ENCODE peak calls at places on chromosomes 13 and 19, in six cellular contexts. H is mucosa of descending colon, V is GM23248, E is fibroblast of lung, I is SK-N-MC, T is left ventricle myocardium inferior. K is an unnamed sample. For H3K36me3, the result is how much of the 10 kb centered on the place peaks cover.

GRCh38 chr13:71789952-71790351 is 77.1 kb downstream of the DACH1 start:
- DNase-seq in E (no peak), T (no peak), V (no peak), I (no peak), H (no peak), K (no peak)

GRCh38 chr13:34913040-34913439 is 29.0 kb upstream of the NBEA start:
- DNase-seq in V (peak), I (no peak), T (no peak), H (no peak), E (peak), K (no peak)

GRCh38 chr19:34319785-34320184 is 45.2 kb upstream of the GPI start:
- DNase-seq in H (no peak), V (no peak), T (no peak), E (peak), I (no peak), K (no peak)

GRCh38 chr19:55276720-55277430 is 3.0 kb downstream of the HSPBP1 start:
- DNase-seq in H (no peak), I (no peak), E (no peak), V (no peak), T (no peak), K (no peak)

GRCh38 chr19:17686592-17687042 is 1.5 kb downstream of the UNC13A start:
- DNase-seq in H (no peak), T (peak), V (peak), I (no peak), E (peak), K (no peak)

GRCh38 chr19:46115396-46116109 is 8.9 kb downstream of the IGFL3 start:
- DNase-seq in V (peak), E (peak), I (no peak), H (no peak), T (no peak), K (no peak)

GRCh38 chr13:38763446-38764381 is 76.8 kb downstream of the FREM2 start:
- DNase-seq in T (no peak), H (no peak), E (peak), V (peak), I (peak), K (no peak)

GRCh38 chr13:80469841-80470378 is 129.0 kb upstream of the SPRY2 start:
- DNase-seq in H (peak), I (no peak), V (peak), E (peak), T (peak), K (peak)

GRCh38 chr13:77176350-77176749 is 149.4 kb upstream of the FBXL3 start:
- DNase-seq in I (no peak), E (peak), T (no peak), V (peak), H (no peak), K (no peak)

GRCh38 chr13:95671597-95671996 is 5.3 kb upstream of the DNAJC3 start:
- DNase-seq in E (no peak), H (no peak), I (no peak), T (no peak), V (no peak), K (peak)

GRCh38 chr13:27658569-27658968 is 36.9 kb downstream of the POLR1D start:
- DNase-seq in I (no peak), T (no peak), V (peak), H (no peak), E (peak), K (no peak)

GRCh38 chr13:80527400-80527799 is 186.5 kb upstream of the SPRY2 start:
- DNase-seq in E (no peak), I (no peak), H (no peak), T (no peak), V (no peak), K (no peak)

GRCh38 chr13:31111136-31111535 is 50.6 kb downstream of the HSPH1 start:
- DNase-seq in I (no peak), E (peak), T (no peak), H (no peak), V (peak), K (no peak)

GRCh38 chr13:111233080-111233479 is 87.4 kb upstream of the TEX29 start:
- DNase-seq in T (no peak), V (no peak), H (no peak), I (no peak), E (no peak), K (no peak)

GRCh38 chr19:50875795-50876422 is 2.7 kb downstream of the KLK2 start:
- DNase-seq in H (no peak), E (no peak), V (no peak), I (no peak), T (no peak), K (no peak)

GRCh38 chr19:4638330-4638729 is 986 bp upstream of the TNFAIP8L1 start:
- DNase-seq in V (no peak), H (peak), I (no peak), E (no peak), T (peak), K (peak)

GRCh38 chr13:95049772-95050171 is 251.5 kb downstream of the ABCC4 start:
- DNase-seq in I (no peak), E (no peak), T (no peak), H (no peak), V (no peak), K (no peak)

GRCh38 chr13:44148159-44148929 is 225.3 kb upstream of the SERP2 start:
- DNase-seq in I (no peak), V (peak), E (no peak), T (no peak), H (no peak), K (no peak)

GRCh38 chr19:23406716-23407115 is 11.4 kb upstream of the ZNF91 start:
- DNase-seq in I (no peak), V (no peak), H (no peak), E (no peak), T (no peak), K (no peak)
- H3K36me3 ChIP-seq in I (under half), V (under half), H (under half), E (under half), T (under half), K (under half)

DNA sequence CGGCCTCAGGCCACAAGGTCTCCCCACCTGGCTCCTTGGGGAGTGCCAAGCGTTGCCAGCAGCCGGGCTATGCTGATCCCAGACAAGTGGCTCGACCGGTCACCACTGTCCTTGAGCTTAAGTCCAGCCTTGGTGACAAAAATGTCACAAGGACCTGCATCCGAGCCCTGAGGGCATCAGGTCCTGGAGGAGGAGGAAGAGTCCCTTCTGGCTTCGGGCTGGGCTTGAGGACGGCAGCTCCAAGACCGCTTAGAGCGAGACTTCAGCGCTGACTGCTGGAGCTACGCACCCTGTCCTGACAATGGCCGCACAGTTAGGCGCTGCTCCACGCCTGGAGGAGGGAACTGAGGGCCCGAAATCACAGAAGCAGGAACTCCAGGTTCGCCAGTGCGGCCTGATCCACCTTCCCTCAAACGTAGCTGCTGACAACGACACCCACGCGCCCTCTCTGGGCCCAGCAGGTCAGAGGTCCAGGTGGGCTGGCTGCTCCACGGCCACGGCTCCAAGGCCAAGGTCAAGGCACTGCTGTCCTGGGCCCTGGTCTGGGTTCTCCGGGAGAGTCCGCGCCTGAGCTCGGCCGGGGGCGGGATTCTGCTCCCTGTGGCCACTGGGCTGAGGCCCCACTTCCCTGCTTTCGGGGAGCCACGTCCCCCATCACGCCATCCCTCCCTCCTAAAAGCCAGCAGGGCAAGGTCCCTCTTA is 7.0 kb downstream of the SBNO2 start:
- DNase-seq in H (no peak), E (no peak), T (no peak), V (no peak), I (no peak), K (no peak)
- H3K36me3 ChIP-seq in H (under half), E (under half), T (under half), V (under half), I (under half), K (under half)

GRCh38 chr19:49657493-49658138 is 8.0 kb downstream of the IRF3 start:
- DNase-seq in V (no peak), H (no peak), E (no peak), T (no peak), I (no peak), K (no peak)
- H3K36me3 ChIP-seq in V (under half), H (under half), E (half or more), T (half or more), I (half or more), K (half or more)

DNA sequence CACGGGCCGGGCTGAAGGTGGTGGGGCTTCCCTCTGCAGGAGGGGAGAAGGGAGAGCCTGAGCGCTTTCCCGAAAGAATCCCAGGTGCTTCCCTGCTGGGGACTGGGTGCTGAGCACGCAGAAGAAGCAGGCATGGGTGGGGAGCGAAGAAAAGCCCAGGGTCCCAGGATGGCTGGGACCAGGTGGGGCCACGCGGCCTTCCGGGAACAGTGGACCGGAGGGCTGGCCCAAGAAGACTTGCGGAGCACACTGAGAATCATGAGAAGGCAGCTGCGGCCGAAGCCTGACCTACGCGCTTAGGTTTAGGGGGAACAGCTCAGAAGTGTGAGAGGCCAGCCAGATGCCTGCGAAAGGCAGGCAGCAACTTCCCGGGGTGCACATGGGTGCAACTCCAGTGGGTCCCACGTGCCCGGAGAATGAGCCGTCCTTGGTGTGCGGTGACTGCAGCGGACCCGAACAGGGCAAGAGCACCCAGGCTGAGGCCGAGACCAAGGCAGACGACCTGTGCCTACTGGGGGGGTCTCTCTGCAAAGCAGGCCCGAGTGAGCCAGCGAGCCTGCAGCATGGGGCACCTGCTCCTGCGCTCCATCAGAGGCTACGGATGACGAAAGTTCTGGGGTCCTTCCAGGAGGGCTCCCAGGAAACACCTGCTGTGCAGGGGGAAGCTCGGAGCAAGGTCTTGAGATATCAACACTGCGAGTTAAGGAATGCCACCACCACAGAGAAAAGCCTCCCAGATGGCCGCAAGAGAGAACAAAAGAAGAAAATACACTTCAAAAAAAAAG is 52.4 kb downstream of the MLLT1 start:
- DNase-seq in I (no peak), H (no peak), E (no peak), V (no peak), T (peak), K (no peak)
- H3K36me3 ChIP-seq in I (under half), H (under half), E (under half), V (under half), T (under half), K (under half)